ENCODE peak calls at places on chromosome 4, in eight cellular contexts. F is fibroblast of lung, S is H1, X is heart left ventricle, G is left ventricle myocardium inferior, Y is breast epithelium, M is tibial artery, C is cardiac muscle cell. N is an unnamed sample.

GRCh38 chr4:84498203-84499026 is 677 bp downstream of the NKX6-1 start:
- DNase-seq in F (peak; percentile 30), S (no peak), X (no peak), G (no peak), Y (no peak), M (no peak), C (peak; percentile 49), N (no peak)

GRCh38 chr4:110611968-110612447 is 10.9 kb downstream of the PITX2 start:
- DNase-seq in F (no peak), S (peak; percentile 52), X (no peak), G (no peak), Y (no peak), M (no peak), C (no peak), N (no peak)

GRCh38 chr4:183256756-183257385 is 63.2 kb downstream of the CLDN22 start:
- DNase-seq in F (peak; percentile 37), S (peak; percentile 73), X (peak; percentile 44), G (peak; percentile 31), Y (no peak), M (peak; percentile 60), C (peak; percentile 67), N (no peak)

GRCh38 chr4:185805262-185805802 is 6.7 kb downstream of the SORBS2 start:
- DNase-seq in F (no peak), S (no peak), X (no peak), G (no peak), Y (no peak), M (no peak), C (no peak), N (no peak)

GRCh38 chr4:1000686-1001260 is 7.6 kb upstream of the SLC26A1 start:
- DNase-seq in F (no peak), S (no peak), X (no peak), G (no peak), Y (no peak), M (no peak), C (no peak), N (no peak)

GRCh38 chr4:146333895-146334262 is 119.5 kb downstream of the REELD1 start:
- DNase-seq in F (no peak), S (no peak), X (no peak), G (no peak), Y (no peak), M (no peak), C (no peak), N (no peak)

GRCh38 chr4:34974313-34974680 is 1270.0 kb downstream of the ARAP2 start:
- DNase-seq in F (no peak), S (no peak), X (no peak), G (no peak), Y (no peak), M (no peak), C (no peak), N (no peak)

GRCh38 chr4:53654300-53654758 is 63.0 kb upstream of the LNX1 start:
- DNase-seq in F (peak; percentile 84), S (no peak), X (peak; percentile 37), G (no peak), Y (peak; percentile 82), M (no peak), C (no peak), N (no peak)

GRCh38 chr4:48683784-48684666 is 96.1 kb downstream of the FRYL start:
- DNase-seq in F (peak; percentile 20), S (no peak), X (no peak), G (no peak), Y (no peak), M (no peak), C (no peak), N (no peak)

GRCh38 chr4:47623916-47624554 is 139.0 kb downstream of the ATP10D start:
- DNase-seq in F (peak; percentile 80), S (no peak), X (no peak), G (no peak), Y (no peak), M (no peak), C (no peak), N (no peak)

GRCh38 chr4:60605651-60606354 is 594.3 kb upstream of the ADGRL3 start:
- DNase-seq in F (peak; percentile 44), S (no peak), X (no peak), G (no peak), Y (no peak), M (no peak), C (no peak), N (no peak)

GRCh38 chr4:4859799-4860380 is 425 bp downstream of the MSX1 start:
- DNase-seq in F (no peak), S (no peak), X (no peak), G (no peak), Y (no peak), M (no peak), C (peak; percentile 68), N (no peak)

GRCh38 chr4:41375561-41375960 is 118.8 kb downstream of the UCHL1 start:
- DNase-seq in F (no peak), S (no peak), X (peak; percentile 58), G (no peak), Y (no peak), M (no peak), C (no peak), N (no peak)

GRCh38 chr4:120977435-120977997 is 55.0 kb upstream of the PRDM5 start:
- DNase-seq in F (peak; percentile 53), S (no peak), X (no peak), G (no peak), Y (no peak), M (no peak), C (no peak), N (no peak)

GRCh38 chr4:182920676-182921075 is 3.5 kb upstream of the DCTD start:
- DNase-seq in F (no peak), S (no peak), X (no peak), G (no peak), Y (no peak), M (no peak), C (no peak), N (no peak)

DNA sequence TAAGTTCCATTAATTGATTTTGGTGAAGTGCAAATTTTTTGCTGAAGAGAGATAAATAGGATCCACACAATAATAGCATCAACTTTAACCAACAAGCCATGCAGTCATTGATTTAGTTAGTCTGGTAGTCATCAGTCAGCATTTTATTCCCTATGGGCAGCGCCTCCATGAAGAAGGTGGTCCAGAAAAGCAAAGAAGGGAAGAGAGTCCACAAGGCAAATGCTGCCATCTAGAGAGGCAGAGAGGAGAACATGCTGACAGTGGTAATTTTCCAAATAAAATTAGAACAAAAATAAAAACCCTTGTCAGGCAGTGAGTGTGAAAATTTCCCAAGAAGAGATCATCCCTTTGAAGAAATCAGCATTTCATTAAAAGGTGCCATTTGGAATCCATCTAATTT is 366.7 kb upstream of the FAM241A start:
- DNase-seq in F (no peak), S (no peak), X (no peak), G (no peak), Y (no peak), M (no peak), C (peak; percentile 37), N (no peak)
- TF ChIP-seq CTCF in F (peak; percentile 25), S (peak; percentile 51), X (no peak), G (no peak), Y (no peak), M (no peak), C (no peak), N (no peak)

DNA sequence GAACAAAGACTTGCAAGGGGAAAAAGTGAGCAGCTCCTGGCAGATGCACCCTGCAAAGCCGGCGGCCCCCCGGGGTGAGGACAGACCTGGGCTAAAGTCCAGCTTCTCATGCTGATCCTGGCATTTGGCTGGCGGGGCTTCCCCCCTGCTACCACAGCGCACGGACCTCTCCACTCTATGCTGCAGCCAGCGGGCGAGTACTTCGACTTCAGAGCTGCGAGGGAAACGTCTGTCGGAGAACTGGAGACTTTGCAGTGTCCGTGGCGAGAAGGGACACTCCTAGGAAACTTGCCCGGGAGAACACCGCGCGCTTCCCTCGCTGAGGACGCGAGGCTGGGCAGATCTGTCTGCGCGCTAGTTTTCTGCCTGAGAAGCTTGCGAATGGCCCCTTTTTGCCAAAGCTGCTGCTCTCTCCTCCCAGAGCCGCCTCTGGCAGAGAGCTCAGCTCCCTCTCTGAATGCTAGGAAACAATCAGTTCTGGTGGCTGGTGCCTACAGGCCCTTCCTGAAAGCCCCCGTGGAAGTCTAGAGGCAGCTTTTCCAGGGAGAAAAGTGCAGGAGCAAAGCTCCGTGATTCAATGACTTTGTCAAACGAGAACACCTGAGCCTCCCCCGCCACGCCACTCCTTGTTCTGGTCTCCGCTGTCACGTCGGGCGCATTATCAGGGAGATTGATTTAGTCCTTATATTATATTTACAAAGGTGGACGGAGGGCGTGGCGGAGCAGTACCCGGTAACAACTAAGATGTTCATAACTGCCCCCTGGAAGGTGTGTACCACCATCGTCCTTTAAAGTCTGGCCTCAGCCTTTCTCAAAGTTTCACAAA is 284.0 kb downstream of the PACRGL start:
- DNase-seq in F (no peak), S (peak; percentile 72), X (no peak), G (peak; percentile 15), Y (no peak), M (no peak), C (peak; percentile 15), N (no peak)
- H3K4me3 ChIP-seq in F (no peak overlapping the region), S (peak overlapping the region; percentile 38), X (no peak overlapping the region), G (no peak overlapping the region), Y (peak overlapping the region; percentile 11), M (no peak overlapping the region), C (peak overlapping the region; percentile 8), N (no peak overlapping the region)

GRCh38 chr4:186952709-186953108 is 229.1 kb upstream of the FAT1 start:
- DNase-seq in F (no peak), S (no peak), X (no peak), G (no peak), Y (no peak), M (no peak), C (no peak), N (no peak)

GRCh38 chr4:186946140-186946539 is 222.5 kb upstream of the FAT1 start:
- DNase-seq in F (no peak), S (no peak), X (no peak), G (no peak), Y (no peak), M (no peak), C (no peak), N (no peak)

GRCh38 chr4:186949847-186950246 is 226.2 kb upstream of the FAT1 start:
- DNase-seq in F (no peak), S (no peak), X (no peak), G (no peak), Y (no peak), M (no peak), C (no peak), N (no peak)

GRCh38 chr4:186946682-186947294 is 223.1 kb upstream of the FAT1 start:
- DNase-seq in F (peak; percentile 37), S (peak; percentile 55), X (no peak), G (no peak), Y (no peak), M (no peak), C (peak; percentile 56), N (no peak)

GRCh38 chr4:186948361-186949291 is 225.0 kb upstream of the FAT1 start:
- DNase-seq in F (peak; percentile 75), S (peak; percentile 67), X (peak; percentile 30), G (no peak), Y (no peak), M (no peak), C (peak; percentile 37), N (no peak)
- TF ChIP-seq CTCF in F (peak; percentile 71), S (peak; percentile 79), X (peak; percentile 24), G (peak; percentile 34), Y (no peak), M (peak; percentile 22), C (peak; percentile 60), N (peak; percentile 30)

DNA sequence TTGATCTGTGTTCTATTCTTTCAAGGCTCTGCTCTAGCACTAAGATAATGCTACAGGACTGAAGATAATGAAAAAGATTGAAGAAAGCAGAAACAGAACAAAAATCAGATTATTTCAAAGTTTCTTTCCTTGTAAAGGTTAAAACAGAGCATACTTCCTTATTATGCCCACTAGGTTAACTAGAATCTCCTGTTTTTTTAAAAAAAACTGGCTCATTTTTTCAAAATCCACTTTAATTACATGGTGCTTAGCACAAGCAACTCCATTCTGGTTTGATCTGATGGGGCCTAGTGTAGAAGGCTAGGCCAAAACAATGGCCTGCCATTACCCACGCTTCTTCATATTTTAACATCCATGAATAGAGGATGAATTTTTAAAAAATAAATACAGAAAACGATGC is 1.2 kb upstream of the UBA6 start:
- DNase-seq in F (no peak), S (no peak), X (no peak), G (no peak), Y (no peak), M (no peak), C (no peak), N (no peak)
- H3K4me3 ChIP-seq in F (no peak overlapping the region), S (no peak overlapping the region), X (no peak overlapping the region), G (peak overlapping the region; percentile 89), Y (no peak overlapping the region), M (no peak overlapping the region), C (peak overlapping the region; percentile 68), N (peak overlapping the region; percentile 93)

N was measured in ascending aorta.